ENCODE peak calls at places on chromosome 4, in ten cellular contexts. One of them, this sample, is unnamed.

GRCh38 chr4:183876268-183876934 is 28.7 kb upstream of the STOX2 start:
- DNase-seq in fibroblast of pulmonary artery: peak; percentile 91
- DNase-seq in activated CD8-positive, alpha-beta T cell treated with anti-CD3 and anti-CD28 coated beads, Interleukin-2, amount 10 ng/mL, durations not matched to agents 7 days and 5 days: no peak
- DNase-seq in PC-9: no peak
- DNase-seq in iris pigment epithelial cell: peak; percentile 65
- DNase-seq in mammary epithelial cell: peak; percentile 81
- DNase-seq in T47D: no peak
- DNase-seq in non-pigmented ciliary epithelial cell: peak; percentile 36
- DNase-seq in NCI-H69: peak; percentile 39
- DNase-seq in nucleus accumbens: peak; percentile 60
- DNase-seq in this sample: peak; percentile 19

GRCh38 chr4:1035510-1035909 is 24.1 kb downstream of the FGFRL1 start:
- DNase-seq in fibroblast of pulmonary artery: no peak
- DNase-seq in activated CD8-positive, alpha-beta T cell treated with anti-CD3 and anti-CD28 coated beads, Interleukin-2, amount 10 ng/mL, durations not matched to agents 7 days and 5 days: no peak
- DNase-seq in PC-9: no peak
- DNase-seq in iris pigment epithelial cell: no peak
- DNase-seq in mammary epithelial cell: no peak
- DNase-seq in T47D: no peak
- DNase-seq in non-pigmented ciliary epithelial cell: no peak
- DNase-seq in NCI-H69: no peak
- DNase-seq in nucleus accumbens: peak; percentile 87
- DNase-seq in this sample: no peak

GRCh38 chr4:182212211-182212761 is 30.9 kb upstream of the TENM3 start:
- DNase-seq in fibroblast of pulmonary artery: no peak
- DNase-seq in activated CD8-positive, alpha-beta T cell treated with anti-CD3 and anti-CD28 coated beads, Interleukin-2, amount 10 ng/mL, durations not matched to agents 7 days and 5 days: no peak
- DNase-seq in PC-9: no peak
- DNase-seq in iris pigment epithelial cell: peak; percentile 93
- DNase-seq in mammary epithelial cell: peak; percentile 50
- DNase-seq in T47D: no peak
- DNase-seq in non-pigmented ciliary epithelial cell: peak; percentile 49
- DNase-seq in NCI-H69: no peak
- DNase-seq in nucleus accumbens: no peak
- DNase-seq in this sample: no peak

GRCh38 chr4:105933083-105933482 is 37.8 kb downstream of the NPNT start:
- DNase-seq in fibroblast of pulmonary artery: no peak
- DNase-seq in activated CD8-positive, alpha-beta T cell treated with anti-CD3 and anti-CD28 coated beads, Interleukin-2, amount 10 ng/mL, durations not matched to agents 7 days and 5 days: no peak
- DNase-seq in PC-9: no peak
- DNase-seq in iris pigment epithelial cell: no peak
- DNase-seq in mammary epithelial cell: no peak
- DNase-seq in T47D: no peak
- DNase-seq in non-pigmented ciliary epithelial cell: no peak
- DNase-seq in NCI-H69: no peak
- DNase-seq in nucleus accumbens: no peak
- DNase-seq in this sample: no peak

GRCh38 chr4:23932935-23933334 is 43.1 kb upstream of the PPARGC1A start:
- DNase-seq in fibroblast of pulmonary artery: peak; percentile 27
- DNase-seq in activated CD8-positive, alpha-beta T cell treated with anti-CD3 and anti-CD28 coated beads, Interleukin-2, amount 10 ng/mL, durations not matched to agents 7 days and 5 days: no peak
- DNase-seq in PC-9: no peak
- DNase-seq in iris pigment epithelial cell: no peak
- DNase-seq in mammary epithelial cell: no peak
- DNase-seq in T47D: no peak
- DNase-seq in non-pigmented ciliary epithelial cell: no peak
- DNase-seq in NCI-H69: no peak
- DNase-seq in nucleus accumbens: no peak
- DNase-seq in this sample: no peak

GRCh38 chr4:138772366-138772765 is 243.2 kb upstream of the NOCT start:
- DNase-seq in fibroblast of pulmonary artery: no peak
- DNase-seq in activated CD8-positive, alpha-beta T cell treated with anti-CD3 and anti-CD28 coated beads, Interleukin-2, amount 10 ng/mL, durations not matched to agents 7 days and 5 days: no peak
- DNase-seq in PC-9: no peak
- DNase-seq in iris pigment epithelial cell: no peak
- DNase-seq in mammary epithelial cell: no peak
- DNase-seq in T47D: no peak
- DNase-seq in non-pigmented ciliary epithelial cell: no peak
- DNase-seq in NCI-H69: no peak
- DNase-seq in nucleus accumbens: no peak
- DNase-seq in this sample: no peak

GRCh38 chr4:119785963-119786362 is 157.4 kb upstream of the PDE5A start:
- DNase-seq in fibroblast of pulmonary artery: peak; percentile 43
- DNase-seq in activated CD8-positive, alpha-beta T cell treated with anti-CD3 and anti-CD28 coated beads, Interleukin-2, amount 10 ng/mL, durations not matched to agents 7 days and 5 days: no peak
- DNase-seq in PC-9: peak; percentile 38
- DNase-seq in iris pigment epithelial cell: peak; percentile 36
- DNase-seq in mammary epithelial cell: peak; percentile 5
- DNase-seq in T47D: no peak
- DNase-seq in non-pigmented ciliary epithelial cell: no peak
- DNase-seq in NCI-H69: peak; percentile 35
- DNase-seq in nucleus accumbens: no peak
- DNase-seq in this sample: no peak

GRCh38 chr4:81839347-81840042 is 367.8 kb upstream of the RASGEF1B start:
- DNase-seq in fibroblast of pulmonary artery: no peak
- DNase-seq in activated CD8-positive, alpha-beta T cell treated with anti-CD3 and anti-CD28 coated beads, Interleukin-2, amount 10 ng/mL, durations not matched to agents 7 days and 5 days: no peak
- DNase-seq in PC-9: no peak
- DNase-seq in iris pigment epithelial cell: no peak
- DNase-seq in mammary epithelial cell: peak; percentile 66
- DNase-seq in T47D: no peak
- DNase-seq in non-pigmented ciliary epithelial cell: no peak
- DNase-seq in NCI-H69: peak; percentile 90
- DNase-seq in nucleus accumbens: no peak
- DNase-seq in this sample: no peak

GRCh38 chr4:112173593-112174559 is 28.6 kb downstream of the FAM241A start:
- DNase-seq in fibroblast of pulmonary artery: no peak
- DNase-seq in activated CD8-positive, alpha-beta T cell treated with anti-CD3 and anti-CD28 coated beads, Interleukin-2, amount 10 ng/mL, durations not matched to agents 7 days and 5 days: no peak
- DNase-seq in PC-9: peak; percentile 63
- DNase-seq in iris pigment epithelial cell: peak; percentile 37
- DNase-seq in mammary epithelial cell: peak; percentile 67
- DNase-seq in T47D: no peak
- DNase-seq in non-pigmented ciliary epithelial cell: no peak
- DNase-seq in NCI-H69: no peak
- DNase-seq in nucleus accumbens: no peak
- DNase-seq in this sample: no peak

GRCh38 chr4:188976644-188977115 is 837.4 kb downstream of the TRIML1 start:
- DNase-seq in fibroblast of pulmonary artery: peak; percentile 21
- DNase-seq in activated CD8-positive, alpha-beta T cell treated with anti-CD3 and anti-CD28 coated beads, Interleukin-2, amount 10 ng/mL, durations not matched to agents 7 days and 5 days: no peak
- DNase-seq in PC-9: no peak
- DNase-seq in iris pigment epithelial cell: peak; percentile 69
- DNase-seq in mammary epithelial cell: peak; percentile 58
- DNase-seq in T47D: no peak
- DNase-seq in non-pigmented ciliary epithelial cell: no peak
- DNase-seq in NCI-H69: peak; percentile 84
- DNase-seq in nucleus accumbens: no peak
- DNase-seq in this sample: no peak

GRCh38 chr4:7307391-7308099 is 115.2 kb downstream of the SORCS2 start:
- DNase-seq in fibroblast of pulmonary artery: no peak
- DNase-seq in activated CD8-positive, alpha-beta T cell treated with anti-CD3 and anti-CD28 coated beads, Interleukin-2, amount 10 ng/mL, durations not matched to agents 7 days and 5 days: no peak
- DNase-seq in PC-9: no peak
- DNase-seq in iris pigment epithelial cell: no peak
- DNase-seq in mammary epithelial cell: no peak
- DNase-seq in T47D: no peak
- DNase-seq in non-pigmented ciliary epithelial cell: no peak
- DNase-seq in NCI-H69: no peak
- DNase-seq in nucleus accumbens: no peak
- DNase-seq in this sample: no peak

GRCh38 chr4:84750956-84751275 is 168.0 kb downstream of the CDS1 start:
- DNase-seq in fibroblast of pulmonary artery: no peak
- DNase-seq in activated CD8-positive, alpha-beta T cell treated with anti-CD3 and anti-CD28 coated beads, Interleukin-2, amount 10 ng/mL, durations not matched to agents 7 days and 5 days: no peak
- DNase-seq in PC-9: no peak
- DNase-seq in iris pigment epithelial cell: no peak
- DNase-seq in mammary epithelial cell: no peak
- DNase-seq in T47D: no peak
- DNase-seq in non-pigmented ciliary epithelial cell: no peak
- DNase-seq in NCI-H69: no peak
- DNase-seq in nucleus accumbens: no peak
- DNase-seq in this sample: no peak

GRCh38 chr4:89586864-89587263 is 250.1 kb downstream of the SNCA start:
- DNase-seq in fibroblast of pulmonary artery: peak; percentile 44
- DNase-seq in activated CD8-positive, alpha-beta T cell treated with anti-CD3 and anti-CD28 coated beads, Interleukin-2, amount 10 ng/mL, durations not matched to agents 7 days and 5 days: no peak
- DNase-seq in PC-9: no peak
- DNase-seq in iris pigment epithelial cell: peak; percentile 18
- DNase-seq in mammary epithelial cell: no peak
- DNase-seq in T47D: no peak
- DNase-seq in non-pigmented ciliary epithelial cell: no peak
- DNase-seq in NCI-H69: peak; percentile 53
- DNase-seq in nucleus accumbens: no peak
- DNase-seq in this sample: no peak

GRCh38 chr4:189176002-189176401 is 764.7 kb upstream of the FRG1 start:
- DNase-seq in fibroblast of pulmonary artery: no peak
- DNase-seq in activated CD8-positive, alpha-beta T cell treated with anti-CD3 and anti-CD28 coated beads, Interleukin-2, amount 10 ng/mL, durations not matched to agents 7 days and 5 days: no peak
- DNase-seq in PC-9: no peak
- DNase-seq in iris pigment epithelial cell: no peak
- DNase-seq in mammary epithelial cell: no peak
- DNase-seq in T47D: no peak
- DNase-seq in non-pigmented ciliary epithelial cell: no peak
- DNase-seq in NCI-H69: no peak
- DNase-seq in nucleus accumbens: no peak
- DNase-seq in this sample: no peak

GRCh38 chr4:56466910-56467283 is 520 bp upstream of the SRP72 start:
- DNase-seq in fibroblast of pulmonary artery: peak; percentile 8
- DNase-seq in activated CD8-positive, alpha-beta T cell treated with anti-CD3 and anti-CD28 coated beads, Interleukin-2, amount 10 ng/mL, durations not matched to agents 7 days and 5 days: no peak
- DNase-seq in PC-9: no peak
- DNase-seq in iris pigment epithelial cell: no peak
- DNase-seq in mammary epithelial cell: no peak
- DNase-seq in T47D: no peak
- DNase-seq in non-pigmented ciliary epithelial cell: no peak
- DNase-seq in NCI-H69: peak; percentile 25
- DNase-seq in nucleus accumbens: no peak
- DNase-seq in this sample: no peak

GRCh38 chr4:122221322-122221721 is 69.2 kb downstream of the BLTP1 start:
- DNase-seq in fibroblast of pulmonary artery: no peak
- DNase-seq in activated CD8-positive, alpha-beta T cell treated with anti-CD3 and anti-CD28 coated beads, Interleukin-2, amount 10 ng/mL, durations not matched to agents 7 days and 5 days: no peak
- DNase-seq in PC-9: no peak
- DNase-seq in iris pigment epithelial cell: no peak
- DNase-seq in mammary epithelial cell: no peak
- DNase-seq in T47D: no peak
- DNase-seq in non-pigmented ciliary epithelial cell: no peak
- DNase-seq in NCI-H69: no peak
- DNase-seq in nucleus accumbens: no peak
- DNase-seq in this sample: no peak

This sample was measured in keratinocyte.